ENCODE peak calls at places on chromosomes 11 and 22, in six cellular contexts. E is body of pancreas, H is right lobe of liver, W is mammary epithelial cell, Y is Peyer's patch, V is uterus. I is an unnamed sample.
A peak's percentile ranks its signal among the peaks of the same experiment; 100 is the strongest.

GRCh38 chr11:126060651-126061220 is 1.9 kb downstream of the CDON start:
- DNase-seq in V (no peak), W (no peak), H (no peak), E (no peak), Y (no peak), I (no peak)

GRCh38 chr22:49799431-49800075 is 28.1 kb downstream of the BRD1 start:
- DNase-seq in Y (no peak), V (no peak), W (no peak), H (peak; percentile 48), E (no peak), I (no peak)

GRCh38 chr11:1679881-1680280 is 17.1 kb upstream of the KRTAP5-6 start:
- DNase-seq in W (no peak), Y (no peak), V (no peak), E (no peak), H (no peak), I (no peak)

GRCh38 chr11:46296520-46297448 is 19.3 kb downstream of the CREB3L1 start:
- DNase-seq in Y (peak; percentile 50), H (peak; percentile 28), V (peak; percentile 86), W (no peak), E (peak; percentile 43), I (no peak)

GRCh38 chr22:46201059-46201757 is 48.9 kb downstream of the CDPF1 start:
- DNase-seq in E (peak; percentile 15), W (peak; percentile 35), Y (peak; percentile 65), V (no peak), H (no peak), I (no peak)

GRCh38 chr11:18749681-18750319 is 23.8 kb upstream of the IGSF22 start:
- DNase-seq in W (peak; percentile 61), Y (no peak), E (no peak), V (no peak), H (no peak), I (peak; percentile 60)

GRCh38 chr22:29004647-29005371 is 56.8 kb downstream of the C22orf31 start:
- DNase-seq in V (peak; percentile 23), W (no peak), Y (peak; percentile 66), E (peak; percentile 86), H (peak; percentile 83), I (no peak)

GRCh38 chr11:117634756-117635593 is 162.0 kb downstream of the DSCAML1 start:
- DNase-seq in V (no peak), Y (no peak), E (no peak), H (no peak), W (no peak), I (no peak)

GRCh38 chr11:8045839-8046238 is 35.2 kb upstream of the TUB start:
- DNase-seq in Y (no peak), W (no peak), H (no peak), E (no peak), V (no peak), I (no peak)

GRCh38 chr11:134592391-134592990 is 180.4 kb upstream of the B3GAT1 start:
- DNase-seq in E (no peak), Y (peak; percentile 69), W (no peak), V (no peak), H (no peak), I (no peak)

GRCh38 chr11:92071660-92072059 is 153.0 kb upstream of the FAT3 start:
- DNase-seq in Y (no peak), W (no peak), H (no peak), E (no peak), V (no peak), I (no peak)

GRCh38 chr11:99693941-99694492 is 673.3 kb downstream of the CNTN5 start:
- DNase-seq in E (peak; percentile 6), Y (no peak), W (peak; percentile 2), V (no peak), H (no peak), I (peak; percentile 60)

GRCh38 chr11:65777821-65778361 is 2.9 kb downstream of the AP5B1 start:
- DNase-seq in Y (no peak), V (no peak), H (no peak), E (no peak), W (no peak), I (no peak)

GRCh38 chr11:66950113-66950535 is 8.1 kb downstream of the PC start:
- DNase-seq in H (peak; percentile 69), V (no peak), W (peak; percentile 81), E (peak; percentile 56), Y (peak; percentile 55), I (no peak)

GRCh38 chr11:121936781-121937447 is 179.1 kb downstream of the BLID start:
- DNase-seq in W (peak; percentile 77), H (no peak), E (no peak), V (no peak), Y (no peak), I (peak; percentile 76)

GRCh38 chr22:17964647-17965046 is 59.7 kb downstream of the MICAL3 start:
- DNase-seq in V (no peak), E (no peak), H (no peak), Y (no peak), W (no peak), I (no peak)

GRCh38 chr11:65445604-65446445 is 23.2 kb downstream of the NEAT1 start:
- DNase-seq in E (no peak), W (no peak), V (peak; percentile 36), H (peak; percentile 74), Y (peak; percentile 66), I (no peak)

GRCh38 chr22:21984793-21985192 is 2.2 kb upstream of the TOP3B start:
- DNase-seq in E (no peak), W (peak; percentile 35), H (no peak), Y (no peak), V (no peak), I (no peak)

GRCh38 chr22:35334010-35334409 is 34.3 kb downstream of the TOM1 start:
- DNase-seq in Y (no peak), W (no peak), H (no peak), V (no peak), E (no peak), I (no peak)

GRCh38 chr11:65546217-65546958 is 11.8 kb downstream of the LTBP3 start:
- DNase-seq in Y (peak; percentile 100), H (peak; percentile 98), E (peak; percentile 97), V (peak; percentile 72), W (peak; percentile 34), I (peak; percentile 92)

GRCh38 chr11:65487467-65488272 is 11.2 kb upstream of the MALAT1 start:
- DNase-seq in W (peak; percentile 100), Y (peak; percentile 90), E (peak; percentile 98), H (peak; percentile 96), V (peak; percentile 98), I (peak; percentile 99)

GRCh38 chr11:39304586-39304985 is 2154.9 kb downstream of the LRRC4C start:
- DNase-seq in V (no peak), H (no peak), W (no peak), Y (no peak), E (no peak), I (no peak)

GRCh38 chr11:1574256-1575242 is 2.5 kb upstream of the DUSP8 start:
- DNase-seq in H (peak; percentile 66), E (peak; percentile 78), W (peak; percentile 24), Y (peak; percentile 89), V (peak; percentile 68), I (peak; percentile 51)

GRCh38 chr22:44351685-44352377 is 39.1 kb upstream of the SHISAL1 start:
- DNase-seq in H (no peak), E (no peak), Y (no peak), V (peak; percentile 80), W (peak; percentile 92), I (peak; percentile 76)

GRCh38 chr11:1964955-1965354 is 17.8 kb downstream of the MRPL23 start:
- DNase-seq in V (no peak), E (no peak), Y (no peak), W (no peak), H (no peak), I (no peak)

GRCh38 chr11:16743478-16743877 is 5.0 kb downstream of the C11orf58 start:
- DNase-seq in E (no peak), W (no peak), Y (no peak), V (no peak), H (no peak), I (no peak)

GRCh38 chr11:111225871-111226270 is 19.7 kb upstream of the POU2AF2 start:
- DNase-seq in E (no peak), V (no peak), Y (no peak), W (no peak), H (no peak), I (no peak)

GRCh38 chr11:1055990-1056771 is 18.5 kb upstream of the MUC2 start:
- DNase-seq in Y (peak; percentile 42), V (no peak), W (no peak), E (no peak), H (no peak), I (no peak)

GRCh38 chr11:72220696-72221363 is 3.7 kb upstream of the INPPL1 start:
- DNase-seq in Y (no peak), V (no peak), H (no peak), W (no peak), E (no peak), I (no peak)

GRCh38 chr11:10450451-10451398 is 4.3 kb upstream of the AMPD3 start:
- DNase-seq in E (peak; percentile 78), Y (peak; percentile 84), H (peak; percentile 68), W (peak; percentile 50), V (peak; percentile 23), I (peak; percentile 54)

DNA sequence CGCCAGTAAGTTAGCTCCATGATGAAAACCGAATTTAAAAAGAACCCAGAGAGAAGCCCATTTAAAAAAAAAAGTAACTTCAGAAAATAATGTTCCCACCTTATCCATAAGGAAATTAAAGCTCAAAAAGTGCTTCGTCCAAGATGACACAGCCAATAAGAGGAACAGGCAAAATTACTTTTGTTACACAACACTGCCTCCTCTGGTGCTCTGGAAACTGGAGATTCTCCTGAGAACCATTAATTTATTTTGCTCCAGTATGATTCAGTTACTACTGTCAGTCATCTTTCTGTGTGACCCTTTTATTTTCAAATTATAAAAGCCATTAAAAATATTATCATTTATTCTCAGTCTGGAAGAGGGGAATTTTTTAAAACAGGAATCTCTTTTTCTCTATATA is 2.0 kb downstream of the IFT27 start:
- DNase-seq in E (peak; percentile 33), Y (no peak), H (no peak), V (no peak), W (peak; percentile 31), I (no peak)
- TF ChIP-seq CTCF in E (peak; percentile 57), Y (no peak), H (peak; percentile 29), V (no peak), W (peak; percentile 54), I (peak; percentile 11)

GRCh38 chr11:128232588-128232987 is 354.8 kb downstream of the ETS1 start:
- DNase-seq in W (no peak), Y (no peak), E (no peak), V (no peak), H (no peak), I (no peak)
- H3K27ac ChIP-seq in W (no peak overlapping the region), Y (no peak overlapping the region), E (no peak overlapping the region), V (no peak overlapping the region), H (no peak overlapping the region), I (no peak overlapping the region)

DNA sequence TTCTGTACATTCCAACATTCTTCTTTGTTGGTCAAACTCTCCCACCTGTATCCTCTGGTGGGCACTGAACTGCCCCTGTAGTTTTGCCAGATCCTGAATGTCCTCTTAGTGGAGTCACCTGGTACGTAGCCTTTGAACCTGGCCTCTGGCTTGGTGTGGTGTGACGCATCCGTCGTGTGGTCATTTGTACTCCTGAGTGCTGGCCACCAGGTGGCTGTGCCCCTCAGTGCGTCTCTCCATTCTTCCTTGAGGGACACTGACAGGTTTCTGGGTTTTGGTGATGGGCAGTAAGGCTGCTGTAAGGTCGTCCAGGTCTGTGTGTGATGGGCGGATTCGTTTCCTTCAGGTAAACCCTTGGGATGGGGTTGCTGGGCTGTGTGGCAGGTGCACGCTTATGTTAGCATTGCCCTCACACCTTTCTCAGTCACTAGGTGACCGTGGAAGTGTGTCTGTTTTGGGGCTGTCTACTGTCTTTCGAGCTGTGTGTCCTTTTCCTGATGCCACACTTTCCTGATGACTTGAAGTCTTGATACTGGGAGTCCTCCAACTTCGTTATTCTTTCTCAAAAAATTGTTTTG is 13.6 kb upstream of the RANBP1 start:
- DNase-seq in Y (peak; percentile 34), H (peak; percentile 71), V (no peak), W (no peak), E (no peak), I (no peak)
- TF ChIP-seq CTCF in Y (no peak), H (peak; percentile 42), V (no peak), W (no peak), E (no peak), I (no peak)

GRCh38 chr11:69311767-69312385 is 17.9 kb downstream of the MYEOV start:
- DNase-seq in V (no peak), Y (no peak), E (no peak), W (no peak), H (no peak), I (no peak)
- H3K27ac ChIP-seq in V (no peak overlapping the region), Y (no peak overlapping the region), E (no peak overlapping the region), W (no peak overlapping the region), H (no peak overlapping the region), I (no peak overlapping the region)

I was measured in RWPE1.